ENCODE peak calls at places on chromosomes 5 and 9, in four cellular contexts. G is suprapubic skin, V is spleen, N is ovary. M is an unnamed sample.

GRCh38 chr5:94870496-94871214 is 252.2 kb downstream of the SLF1 start:
- DNase-seq in G (no peak), V (no peak), N (no peak), M (no peak)

GRCh38 chr5:132012385-132013005 is 1.0 kb upstream of the ACSL6 start:
- DNase-seq in G (peak; percentile 32), V (peak; percentile 69), N (peak; percentile 33), M (peak; percentile 84)

GRCh38 chr5:109655841-109656240 is 33.9 kb upstream of the MAN2A1 start:
- DNase-seq in G (no peak), V (no peak), N (no peak), M (no peak)

GRCh38 chr5:141757402-141757801 is 75.4 kb upstream of the ARAP3 start:
- DNase-seq in G (no peak), V (no peak), N (no peak), M (no peak)

GRCh38 chr9:111891910-111892499 is 4.6 kb upstream of the UGCG start:
- DNase-seq in G (no peak), V (no peak), N (no peak), M (no peak)

GRCh38 chr9:38298503-38298902 is 94.0 kb upstream of the ALDH1B1 start:
- DNase-seq in G (no peak), V (no peak), N (no peak), M (peak; percentile 46)

GRCh38 chr5:173472784-173473278 is 143.6 kb downstream of the BOD1 start:
- DNase-seq in G (no peak), V (no peak), N (no peak), M (peak; percentile 33)

GRCh38 chr5:84494453-84494852 is 109.8 kb upstream of the EDIL3 start:
- DNase-seq in G (no peak), V (no peak), N (no peak), M (no peak)

GRCh38 chr5:44664711-44665100 is 144.0 kb upstream of the MRPS30 start:
- DNase-seq in G (no peak), V (no peak), N (no peak), M (no peak)

GRCh38 chr9:129052592-129052991 is 16.2 kb downstream of the MIGA2 start:
- DNase-seq in G (peak; percentile 84), V (no peak), N (no peak), M (peak; percentile 91)

GRCh38 chr5:173741729-173742431 is 125.4 kb upstream of the BOD1 start:
- DNase-seq in G (no peak), V (no peak), N (no peak), M (no peak)

GRCh38 chr5:16081376-16081775 is 98.2 kb downstream of the MARCHF11 start:
- DNase-seq in G (no peak), V (no peak), N (no peak), M (no peak)

GRCh38 chr9:113579270-113580040 is 115.9 kb downstream of the RGS3 start:
- DNase-seq in G (no peak), V (peak; percentile 93), N (no peak), M (no peak)

DNA sequence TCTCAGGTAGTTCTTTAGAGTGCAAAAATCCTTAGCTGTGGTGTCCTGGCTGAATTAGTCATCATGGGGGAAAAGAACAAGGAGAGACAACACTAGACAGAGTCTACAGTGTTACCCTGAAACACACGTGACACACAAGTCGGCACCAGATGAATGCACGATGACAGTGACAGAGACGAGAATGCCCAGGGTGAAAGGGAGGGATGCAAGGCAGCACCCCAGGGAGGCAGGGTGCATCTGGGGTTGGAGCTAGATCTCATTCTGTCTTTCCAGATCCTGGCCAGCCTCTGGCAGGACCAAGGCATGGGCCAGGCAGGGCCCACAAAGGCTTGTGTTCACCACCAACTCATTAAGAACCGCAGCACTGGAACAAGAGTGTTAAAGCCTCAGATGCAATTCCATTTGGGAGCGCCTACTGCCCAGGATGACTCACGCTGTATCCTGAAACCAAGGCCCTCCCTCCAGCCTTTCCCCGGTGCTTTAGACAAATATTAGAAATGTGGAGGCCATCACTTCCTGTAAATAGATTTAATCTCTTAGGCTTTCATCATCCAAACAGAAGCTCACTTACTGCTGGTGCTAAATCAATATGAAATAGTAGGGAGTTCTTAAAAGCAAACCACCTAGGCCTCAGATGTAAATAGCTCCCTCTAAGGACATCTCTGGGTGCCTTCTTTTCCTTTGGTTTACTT is 56.1 kb downstream of the IRX2 start:
- DNase-seq in G (no peak), V (no peak), N (no peak), M (no peak)
- TF ChIP-seq CTCF in G (no peak), V (no peak), N (no peak), M (no peak)

DNA sequence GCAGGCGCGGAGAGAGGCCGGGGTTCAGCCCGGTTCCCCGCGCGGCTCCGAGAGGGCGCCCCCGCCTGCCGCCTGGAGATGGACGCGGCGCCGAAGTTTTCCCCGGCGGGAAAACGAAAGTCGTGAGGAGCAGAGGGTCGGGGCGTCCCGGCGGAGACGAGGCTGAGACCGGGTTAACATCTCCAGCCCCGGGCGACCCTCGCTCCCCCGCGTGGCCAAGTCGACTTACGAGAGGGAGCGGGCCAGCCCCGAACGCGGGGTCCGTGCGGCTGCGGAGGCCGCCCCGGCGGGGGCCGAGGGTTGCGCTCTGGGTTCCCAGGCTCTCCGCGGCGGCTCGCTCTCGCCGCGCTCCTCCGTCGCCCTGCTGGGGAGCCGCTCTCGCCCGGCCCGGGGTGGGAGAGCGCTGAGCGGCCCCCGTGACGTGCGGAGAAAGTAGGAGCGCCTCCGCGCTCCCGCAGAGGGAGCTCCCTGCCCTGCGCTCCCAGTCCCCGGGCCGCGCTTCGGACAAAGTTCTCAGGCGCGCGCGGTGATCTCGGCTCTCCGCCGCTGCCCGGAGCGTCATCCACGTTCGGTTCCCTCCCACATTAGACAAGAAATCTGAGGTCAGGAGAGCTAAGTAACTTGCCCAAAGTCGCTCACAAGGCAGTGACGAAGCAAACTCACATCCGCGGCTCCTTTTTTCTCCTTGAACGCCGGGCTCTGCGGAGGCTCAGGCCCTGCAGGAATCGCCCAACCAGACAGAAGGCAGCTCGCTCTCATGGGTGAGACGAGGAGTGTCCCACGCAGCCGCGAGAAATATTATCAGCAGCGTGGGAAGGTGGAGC is 1.1 kb upstream of the GCNT4 start:
- DNase-seq in G (peak; percentile 68), V (peak; percentile 85), N (peak; percentile 51), M (peak; percentile 90)
- TF ChIP-seq POLR2A in G (peak; percentile 46), V (no peak), N (no peak), M (no peak)

GRCh38 chr5:97090944-97091343 is 51.5 kb downstream of the LIX1 start:
- DNase-seq in G (no peak), V (no peak), N (no peak), M (no peak)
- TF ChIP-seq CTCF in G (no peak), V (no peak), N (no peak), M (no peak)

GRCh38 chr9:121770415-121771273 is 119.2 kb downstream of the DAB2IP start:
- DNase-seq in G (no peak), V (peak; percentile 48), N (peak; percentile 19), M (no peak)
- TF ChIP-seq POLR2A in G (no peak), V (no peak), N (no peak), M (no peak)

GRCh38 chr5:6574537-6574936 is 58.3 kb downstream of the NSUN2 start:
- DNase-seq in G (no peak), V (no peak), N (no peak), M (no peak)

GRCh38 chr5:6578676-6579343 is 54.0 kb downstream of the NSUN2 start:
- DNase-seq in G (no peak), V (no peak), N (no peak), M (no peak)

GRCh38 chr5:6579535-6579934 is 53.3 kb downstream of the NSUN2 start:
- DNase-seq in G (no peak), V (no peak), N (no peak), M (no peak)

GRCh38 chr5:6574111-6574510 is 58.7 kb downstream of the NSUN2 start:
- DNase-seq in G (no peak), V (no peak), N (no peak), M (no peak)

DNA sequence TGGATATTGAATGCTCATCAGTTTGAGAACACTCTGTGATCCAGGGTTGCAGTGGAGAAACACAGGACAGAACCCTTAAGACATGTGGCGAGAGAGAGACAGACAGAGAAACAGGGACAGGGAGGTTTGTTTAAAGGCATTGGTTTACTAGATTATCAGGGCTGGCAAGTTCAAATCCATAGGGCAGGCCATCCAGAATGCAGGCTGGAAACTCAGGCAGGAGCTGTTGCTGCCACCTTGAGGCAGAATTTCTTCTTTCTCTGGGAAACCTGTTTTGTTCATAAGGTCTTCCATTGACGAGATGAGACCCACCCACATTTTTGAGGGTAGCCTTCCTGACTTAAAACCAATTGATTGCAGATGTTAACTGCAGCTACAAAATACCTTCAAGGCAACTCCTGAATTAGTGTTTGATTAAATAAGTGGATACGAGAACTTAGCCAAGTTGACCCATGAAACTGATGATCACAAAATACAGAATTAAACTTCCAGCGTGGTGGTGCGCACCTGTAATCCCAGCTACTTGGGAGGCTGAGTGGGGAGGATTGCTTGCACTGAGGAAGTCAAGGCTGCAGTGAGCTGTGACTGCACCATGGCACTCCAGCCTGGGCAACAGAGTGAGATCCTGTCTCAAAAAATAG is 55.9 kb downstream of the NSUN2 start:
- DNase-seq in G (no peak), V (no peak), N (no peak), M (no peak)
- TF ChIP-seq CTCF in G (peak; percentile 37), V (no peak), N (no peak), M (no peak)

DNA sequence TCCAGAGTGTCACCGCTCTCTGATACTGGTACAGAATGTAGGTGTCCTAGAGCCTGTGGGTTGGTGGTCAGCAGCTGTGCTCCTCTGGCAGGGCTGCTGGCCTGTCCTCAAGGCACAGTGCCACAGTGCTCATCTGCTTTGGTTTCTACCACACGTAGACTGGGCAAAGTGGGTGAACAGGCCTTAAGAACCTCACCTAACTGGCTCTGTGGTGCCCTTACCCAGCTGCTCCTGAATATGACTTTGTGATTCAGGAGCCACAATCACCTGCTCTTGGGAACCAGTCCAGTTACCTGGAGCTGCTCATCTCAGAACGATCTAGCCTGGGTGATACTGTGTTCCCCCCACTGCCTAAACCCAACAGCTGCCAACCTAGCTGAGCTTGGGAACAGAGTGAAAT is 6.4 kb downstream of the NOP16 start:
- DNase-seq in G (no peak), V (peak; percentile 30), N (peak; percentile 6), M (no peak)
- TF ChIP-seq POLR2A in G (no peak), V (no peak), N (no peak), M (no peak)

GRCh38 chr9:124283232-124283814 is 25.6 kb downstream of the NEK6 start:
- DNase-seq in G (no peak), V (no peak), N (no peak), M (no peak)

GRCh38 chr9:124285490-124285889 is 27.7 kb downstream of the NEK6 start:
- DNase-seq in G (no peak), V (no peak), N (no peak), M (no peak)

GRCh38 chr9:124284940-124285441 is 27.2 kb downstream of the NEK6 start:
- DNase-seq in G (no peak), V (no peak), N (no peak), M (no peak)

GRCh38 chr9:124285903-124286291 is 28.1 kb downstream of the NEK6 start:
- DNase-seq in G (peak; percentile 90), V (peak; percentile 86), N (peak; percentile 77), M (peak; percentile 85)

DNA sequence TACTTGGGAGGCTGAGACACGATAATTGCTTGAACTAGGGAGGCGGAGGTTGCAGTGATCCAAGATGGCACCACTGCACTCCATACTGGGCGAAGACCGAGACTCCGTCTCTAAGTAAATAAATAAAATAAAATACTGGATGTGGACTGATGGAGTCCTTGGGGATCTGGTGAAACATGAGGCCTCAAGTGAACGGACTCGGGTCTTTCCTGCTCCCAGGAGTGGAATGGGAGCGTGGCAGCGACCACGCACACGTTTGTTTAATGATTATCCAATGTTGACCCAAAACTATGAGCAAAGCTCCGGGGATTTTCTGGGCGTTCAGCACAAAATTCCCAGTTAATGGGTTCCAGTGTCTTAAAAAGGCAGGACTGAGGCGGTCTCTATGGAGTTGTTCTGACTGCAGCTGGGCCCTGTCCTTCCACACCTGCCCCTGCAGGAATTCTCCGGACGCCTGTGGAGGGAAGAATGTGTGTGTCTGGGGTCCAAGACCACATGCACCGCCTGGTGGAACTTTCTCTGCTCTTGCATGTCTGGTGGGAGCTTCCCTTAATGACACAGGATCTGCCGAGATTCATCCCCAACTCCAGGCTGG is 26.6 kb downstream of the NEK6 start:
- DNase-seq in G (no peak), V (no peak), N (no peak), M (no peak)
- TF ChIP-seq CTCF in G (no peak), V (no peak), N (no peak), M (no peak)

GRCh38 chr9:131678499-131679111 is 61.3 kb downstream of the RAPGEF1 start:
- DNase-seq in G (peak; percentile 85), V (peak; percentile 91), N (no peak), M (peak; percentile 93)
- TF ChIP-seq POLR2A in G (no peak), V (peak; percentile 47), N (no peak), M (no peak)